ENCODE peak calls at places on chromosomes 16 and 17, in nine cellular contexts. V is endothelial cell, X is adrenal gland, E is mammary epithelial cell, R is AG04450, A is OCI-LY7, J is endodermal cell, F is HFFc6, U is NB4. I is an unnamed sample.

GRCh38 chr17:10583834-10584233 is 34.4 kb upstream of the MYH2 start:
- DNase-seq in U (no peak), E (no peak), F (no peak), R (no peak), A (no peak), X (no peak), V (no peak), J (no peak), I (no peak)

GRCh38 chr17:72250206-72250605 is 129.4 kb downstream of the SOX9 start:
- DNase-seq in U (no peak), J (no peak), V (no peak), A (no peak), X (no peak), R (no peak), E (no peak), F (no peak), I (no peak)

GRCh38 chr17:32127156-32127897 is 15.0 kb upstream of the RHOT1 start:
- DNase-seq in F (peak), A (peak), J (peak), E (peak), X (peak), U (peak), V (peak), R (peak), I (peak)

GRCh38 chr16:14098081-14098480 is 27.0 kb downstream of the MRTFB start:
- DNase-seq in J (no peak), V (no peak), R (no peak), E (no peak), X (no peak), F (peak), U (no peak), A (no peak), I (no peak)

GRCh38 chr17:13157656-13158055 is 139.8 kb upstream of the ELAC2 start:
- DNase-seq in E (no peak), X (no peak), J (no peak), A (no peak), R (no peak), U (no peak), F (no peak), V (no peak), I (no peak)

GRCh38 chr17:72947475-72947874 is 145.0 kb downstream of the SLC39A11 start:
- DNase-seq in E (no peak), J (no peak), F (no peak), A (no peak), V (no peak), X (no peak), R (no peak), U (no peak), I (no peak)

GRCh38 chr16:56939801-56940200 is 7.9 kb downstream of the HERPUD1 start:
- DNase-seq in V (no peak), J (no peak), F (no peak), R (no peak), A (no peak), X (no peak), U (no peak), E (no peak), I (no peak)

GRCh38 chr16:88888057-88888777 is 21.8 kb upstream of the PABPN1L start:
- DNase-seq in A (no peak), U (no peak), E (no peak), F (no peak), X (no peak), V (peak), R (no peak), J (no peak), I (no peak)

GRCh38 chr17:62931101-62931500 is 34.9 kb upstream of the TANC2 start:
- DNase-seq in X (no peak), V (no peak), A (no peak), J (no peak), R (no peak), F (no peak), E (no peak), U (no peak), I (no peak)

GRCh38 chr16:2784536-2785100 is 2.7 kb downstream of the PRSS33 start:
- DNase-seq in J (peak), F (no peak), A (no peak), V (no peak), U (no peak), R (no peak), X (peak), E (no peak), I (no peak)

GRCh38 chr16:30185683-30186421 is 2.5 kb downstream of the CORO1A start:
- DNase-seq in R (no peak), U (peak), V (no peak), A (peak), X (peak), E (no peak), F (no peak), J (peak), I (no peak)

GRCh38 chr17:55717898-55718735 is 4.5 kb downstream of the TMEM100 start:
- DNase-seq in V (peak), J (peak), F (peak), U (peak), E (peak), X (peak), R (peak), A (peak), I (peak)

DNA sequence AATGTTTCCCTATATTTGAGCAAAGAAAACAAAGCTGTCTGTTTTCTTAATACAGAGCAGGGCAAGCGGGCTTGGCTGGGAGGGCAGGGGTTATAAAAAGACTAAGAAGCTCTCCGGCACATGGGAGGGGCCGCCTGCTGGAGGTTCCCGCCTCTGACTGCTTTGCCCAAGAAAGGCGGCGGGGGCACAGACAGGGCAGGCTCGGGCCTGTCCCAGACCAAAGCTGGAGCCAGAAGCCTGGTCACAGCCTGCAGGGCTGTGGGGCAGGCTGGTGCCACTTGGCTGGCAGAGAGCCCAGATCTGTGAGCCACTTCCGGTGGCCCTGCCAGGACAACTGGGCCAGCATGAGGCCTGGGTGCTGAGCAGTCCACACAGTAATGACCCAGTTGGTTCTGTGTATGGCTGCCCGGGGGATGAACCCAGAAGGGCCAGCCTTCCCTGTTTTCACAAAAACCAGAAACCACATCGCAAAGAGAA is 89.4 kb downstream of the LITAF start:
- DNase-seq in U (peak), J (peak), R (no peak), E (peak), A (no peak), F (peak), X (peak), V (no peak), I (peak)
- TF ChIP-seq CTCF in U (no peak), J (peak), R (peak), E (peak), A (no peak), F (peak), X (no peak), V (no peak), I (no peak)

GRCh38 chr16:534089-534635 is 6.7 kb downstream of the CAPN15 start:
- DNase-seq in J (no peak), U (no peak), R (no peak), V (no peak), X (no peak), E (no peak), A (no peak), F (no peak), I (no peak)

GRCh38 chr16:534856-535445 is 7.4 kb downstream of the CAPN15 start:
- DNase-seq in F (no peak), A (no peak), V (no peak), R (no peak), E (no peak), J (no peak), U (no peak), X (no peak), I (no peak)

GRCh38 chr16:537415-538335 is 10.2 kb downstream of the CAPN15 start:
- DNase-seq in J (no peak), R (no peak), V (no peak), E (no peak), F (no peak), A (no peak), X (no peak), U (no peak), I (no peak)

GRCh38 chr16:536746-537145 is 9.2 kb downstream of the CAPN15 start:
- DNase-seq in F (no peak), A (no peak), X (no peak), R (no peak), U (no peak), E (no peak), J (no peak), V (no peak), I (no peak)

DNA sequence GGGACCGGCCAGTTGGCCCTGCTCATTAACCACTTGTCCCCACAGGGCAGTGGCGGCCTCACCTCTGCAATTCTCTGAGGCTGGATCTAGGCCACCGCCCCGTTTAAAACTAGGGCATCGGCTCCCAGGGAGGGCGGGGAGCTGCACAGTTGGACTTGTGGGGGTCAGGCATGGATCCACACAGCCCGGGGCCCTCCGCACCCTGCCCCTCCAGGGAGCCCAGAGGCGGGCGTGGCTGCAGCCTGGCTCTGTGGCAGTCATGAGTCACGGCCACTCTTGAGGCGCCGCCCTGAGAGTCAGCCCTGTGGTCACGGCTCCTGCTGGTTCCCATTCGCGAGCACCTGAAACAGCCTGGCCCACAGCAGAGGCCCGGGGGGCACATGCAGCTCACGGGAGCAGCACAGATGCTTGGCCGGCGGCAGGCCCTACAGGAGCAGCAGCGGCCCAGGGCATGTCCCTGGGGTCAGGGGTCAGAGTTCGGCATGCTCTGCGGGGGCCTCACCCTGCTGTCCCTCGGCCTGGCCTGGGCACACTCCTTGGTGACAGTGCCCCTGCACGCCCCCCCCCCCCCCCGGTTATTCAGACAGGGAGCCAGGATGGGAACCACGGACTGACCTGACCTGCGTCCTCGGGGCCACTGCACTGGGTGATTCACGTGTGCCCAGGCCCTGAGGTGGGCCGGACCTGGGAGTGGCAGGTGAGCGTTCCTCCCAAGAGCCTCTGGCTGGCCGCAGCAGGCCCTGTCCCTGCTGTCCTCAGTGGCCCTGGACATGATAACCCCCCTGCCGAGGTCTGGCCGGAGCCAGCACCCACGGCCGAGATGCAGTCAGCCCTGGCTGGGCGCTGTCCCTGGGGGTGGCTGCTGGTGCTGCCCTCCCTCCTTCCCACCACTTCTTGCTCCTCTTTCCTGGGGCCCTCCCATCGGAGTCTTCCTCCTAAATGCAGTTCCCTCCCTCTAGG is 8.2 kb downstream of the CAPN15 start:
- DNase-seq in E (peak), U (peak), J (no peak), X (peak), A (no peak), F (peak), R (no peak), V (no peak), I (peak)
- TF ChIP-seq CTCF in E (no peak), U (no peak), J (no peak), X (no peak), A (no peak), F (no peak), R (no peak), V (no peak), I (no peak)

DNA sequence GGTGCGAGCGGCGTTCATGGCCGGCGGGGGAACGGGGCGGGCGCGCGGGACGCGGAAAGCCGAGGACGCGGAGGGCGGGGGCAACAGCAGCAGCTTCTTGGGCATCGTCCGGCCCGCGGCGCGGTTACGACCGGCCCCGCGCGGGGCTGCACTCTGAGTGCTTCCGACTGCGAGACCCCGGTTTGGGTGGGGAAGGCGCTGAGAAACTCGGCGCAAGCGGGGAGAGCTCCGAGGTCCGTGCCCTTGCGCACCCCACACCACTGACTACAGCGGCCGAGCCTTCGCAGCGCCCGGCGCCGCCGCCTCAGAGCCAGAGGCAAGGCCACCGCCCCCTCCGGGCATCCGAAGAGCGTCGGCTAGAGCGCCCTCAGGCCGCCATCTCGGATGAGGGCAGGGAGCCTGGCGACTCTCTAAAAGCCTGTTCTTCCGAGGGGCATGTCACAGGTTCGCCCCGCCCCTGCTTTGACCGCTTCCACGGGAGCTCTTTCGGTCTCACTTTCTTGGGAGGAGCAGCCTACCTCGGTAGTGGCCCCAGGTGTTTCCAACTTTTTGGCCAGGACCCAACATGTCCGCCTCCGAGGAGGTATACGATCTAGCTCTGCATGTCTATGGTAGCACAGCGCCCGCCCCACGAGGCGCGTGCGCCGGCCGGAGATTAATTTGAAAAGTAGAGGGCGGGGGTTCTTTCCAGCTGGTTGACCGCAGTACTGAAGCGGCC is at the start of gene PRPSAP1:
- DNase-seq in E (peak), A (peak), V (peak), X (peak), J (peak), F (peak), U (peak), R (peak), I (peak)
- TF ChIP-seq CTCF in E (peak), A (no peak), V (no peak), X (peak), J (peak), F (peak), U (no peak), R (peak), I (peak)

GRCh38 chr16:28064150-28064549 is 636 bp upstream of the GSG1L start:
- DNase-seq in R (no peak), F (no peak), J (no peak), U (no peak), V (no peak), E (no peak), A (no peak), X (no peak), I (no peak)

GRCh38 chr16:28064706-28065249 is 1.3 kb upstream of the GSG1L start:
- DNase-seq in X (no peak), U (no peak), E (no peak), V (no peak), R (no peak), J (no peak), A (no peak), F (no peak), I (no peak)

GRCh38 chr16:28063047-28063521 is 430 bp downstream of the GSG1L start:
- DNase-seq in U (peak), F (no peak), V (peak), J (peak), E (no peak), X (no peak), A (no peak), R (no peak), I (no peak)

GRCh38 chr16:28062261-28063046 is 1.1 kb downstream of the GSG1L start:
- DNase-seq in U (no peak), V (no peak), F (no peak), E (no peak), A (no peak), X (no peak), J (no peak), R (no peak), I (no peak)

DNA sequence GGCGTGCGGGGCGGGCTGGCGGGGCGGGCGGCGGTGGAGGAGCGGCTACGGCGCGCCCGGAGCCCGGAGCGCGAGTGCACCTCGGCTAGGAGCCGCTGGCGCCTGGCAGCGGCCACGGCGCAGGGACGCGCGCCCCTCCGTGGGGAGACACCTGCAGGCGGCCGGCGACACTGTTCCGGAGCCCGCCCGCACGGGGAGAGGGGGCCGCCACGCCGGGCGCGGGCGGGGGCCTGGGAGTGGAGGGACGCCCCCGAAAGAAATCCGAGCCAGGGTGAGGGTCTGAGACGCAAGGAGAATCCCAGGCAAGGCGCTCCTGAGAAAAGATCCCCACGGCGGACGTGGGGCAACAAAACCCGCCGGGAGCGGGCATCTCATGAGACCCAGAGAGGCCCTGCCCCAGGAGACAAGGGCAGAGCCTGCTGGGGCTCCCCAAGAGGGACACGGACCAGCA is at the start of gene GSG1L:
- DNase-seq in X (no peak), R (no peak), E (no peak), F (no peak), J (no peak), U (no peak), V (peak), A (no peak), I (no peak)
- TF ChIP-seq CTCF in X (no peak), R (no peak), E (no peak), F (no peak), J (peak), U (no peak), V (no peak), A (no peak), I (no peak)

GRCh38 chr16:15777533-15778203 is 79.2 kb downstream of the MYH11 start:
- DNase-seq in F (peak), R (peak), V (peak), A (peak), U (peak), X (no peak), J (peak), E (peak), I (peak)
- TF ChIP-seq CTCF in F (peak), R (peak), V (no peak), A (peak), U (peak), X (no peak), J (peak), E (peak), I (peak)

GRCh38 chr16:66273644-66274334 is 92.7 kb upstream of the CDH5 start:
- DNase-seq in A (no peak), F (peak), R (no peak), J (peak), V (peak), E (peak), U (peak), X (no peak), I (peak)
- TF ChIP-seq CTCF in A (no peak), F (no peak), R (no peak), J (peak), V (peak), E (peak), U (peak), X (no peak), I (no peak)

GRCh38 chr17:27878776-27879562 is 14.2 kb downstream of the LYRM9 start:
- DNase-seq in E (no peak), F (no peak), R (no peak), V (no peak), U (no peak), J (no peak), X (no peak), A (no peak), I (no peak)
- TF ChIP-seq CTCF in E (no peak), F (no peak), R (no peak), V (no peak), U (no peak), J (no peak), X (no peak), A (no peak), I (no peak)

GRCh38 chr17:38461683-38462082 is 33.4 kb downstream of the ARHGAP23 start:
- DNase-seq in E (no peak), X (no peak), V (no peak), R (no peak), F (no peak), U (no peak), J (no peak), A (no peak), I (no peak)
- TF ChIP-seq CTCF in E (no peak), X (no peak), V (no peak), R (no peak), F (no peak), U (no peak), J (no peak), A (no peak), I (no peak)

DNA sequence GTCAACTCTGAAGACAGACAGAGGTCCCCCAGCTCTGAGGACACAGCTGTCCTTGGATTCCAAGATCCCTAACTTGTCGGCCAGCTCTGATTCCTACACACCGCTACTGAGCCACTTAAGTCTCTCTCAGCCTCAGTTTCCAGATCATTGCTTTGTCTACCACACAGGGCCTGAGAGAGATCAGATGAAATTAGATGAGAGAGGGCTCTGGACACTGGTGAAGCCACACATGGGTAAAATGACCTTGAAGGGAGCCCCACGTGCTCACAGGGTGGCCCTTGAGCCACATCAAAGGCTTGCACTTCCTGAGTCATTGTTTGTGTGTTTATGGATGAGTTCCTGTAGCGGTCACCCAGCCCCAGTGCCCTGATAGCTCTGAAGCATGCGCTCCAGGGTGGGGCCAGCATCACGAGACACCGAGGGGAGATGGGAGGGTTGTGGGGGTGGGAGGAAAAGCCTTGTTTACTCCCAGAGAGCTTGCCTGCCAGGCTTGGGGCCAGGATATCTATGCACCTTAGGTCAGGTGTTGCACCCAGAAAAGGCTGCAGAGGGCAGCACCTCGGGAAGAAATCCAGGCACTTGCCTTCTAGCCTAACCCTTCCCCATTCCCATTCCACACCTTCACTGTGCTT is 32.7 kb upstream of the SLC6A2 start:
- DNase-seq in X (peak), U (peak), F (no peak), J (peak), R (no peak), A (peak), V (peak), E (peak), I (peak)
- TF ChIP-seq CTCF in X (no peak), U (peak), F (peak), J (peak), R (peak), A (peak), V (peak), E (peak), I (no peak)